ENCODE peak calls at places on chromosomes 12 and 14, in four cellular contexts. One of them, this sample, is unnamed.
A peak's percentile ranks its signal among the peaks of the same experiment; 100 is the strongest.

GRCh38 chr14:39033371-39033770 is 69.7 kb downstream of the SEC23A start:
- DNase-seq in Peyer's patch: no peak
- DNase-seq in left ventricle myocardium inferior: no peak
- DNase-seq in lower lobe of right lung: no peak
- DNase-seq in this sample: no peak

GRCh38 chr14:65225299-65226159 is 123.2 kb upstream of the MAX start:
- DNase-seq in lower lobe of right lung: no peak
- DNase-seq in left ventricle myocardium inferior: no peak
- DNase-seq in Peyer's patch: no peak
- DNase-seq in this sample: no peak

GRCh38 chr14:103695331-103696026 is 19.8 kb downstream of the XRCC3 start:
- DNase-seq in lower lobe of right lung: peak; percentile 26
- DNase-seq in Peyer's patch: peak; percentile 40
- DNase-seq in left ventricle myocardium inferior: no peak
- DNase-seq in this sample: no peak

GRCh38 chr12:88553941-88554658 is 26.2 kb downstream of the KITLG start:
- DNase-seq in lower lobe of right lung: no peak
- DNase-seq in Peyer's patch: no peak
- DNase-seq in left ventricle myocardium inferior: no peak
- DNase-seq in this sample: peak; percentile 71

GRCh38 chr12:94073441-94074051 is 74.8 kb upstream of the PLXNC1 start:
- DNase-seq in Peyer's patch: no peak
- DNase-seq in left ventricle myocardium inferior: peak; percentile 54
- DNase-seq in lower lobe of right lung: no peak
- DNase-seq in this sample: no peak

GRCh38 chr14:85425507-85425906 is 104.4 kb upstream of the FLRT2 start:
- DNase-seq in left ventricle myocardium inferior: no peak
- DNase-seq in lower lobe of right lung: no peak
- DNase-seq in Peyer's patch: no peak
- DNase-seq in this sample: no peak

GRCh38 chr12:46801293-46801692 is 24.5 kb downstream of the SLC38A4 start:
- DNase-seq in left ventricle myocardium inferior: no peak
- DNase-seq in Peyer's patch: no peak
- DNase-seq in lower lobe of right lung: no peak
- DNase-seq in this sample: no peak

GRCh38 chr14:65834812-65835211 is 422.3 kb downstream of the FUT8 start:
- DNase-seq in left ventricle myocardium inferior: no peak
- DNase-seq in Peyer's patch: no peak
- DNase-seq in lower lobe of right lung: no peak
- DNase-seq in this sample: no peak

GRCh38 chr12:32198555-32198954 is 91.9 kb downstream of the BICD1 start:
- DNase-seq in left ventricle myocardium inferior: no peak
- DNase-seq in Peyer's patch: no peak
- DNase-seq in lower lobe of right lung: no peak
- DNase-seq in this sample: no peak

GRCh38 chr12:53538209-53538689 is 31.0 kb upstream of the NPFF start:
- DNase-seq in lower lobe of right lung: no peak
- DNase-seq in Peyer's patch: peak; percentile 62
- DNase-seq in left ventricle myocardium inferior: no peak
- DNase-seq in this sample: peak; percentile 84

GRCh38 chr12:60308366-60309000 is 712.7 kb downstream of the SLC16A7 start:
- DNase-seq in left ventricle myocardium inferior: no peak
- DNase-seq in lower lobe of right lung: no peak
- DNase-seq in Peyer's patch: no peak
- DNase-seq in this sample: peak; percentile 31

GRCh38 chr12:24133385-24133784 is 183.9 kb upstream of the SOX5 start:
- DNase-seq in left ventricle myocardium inferior: no peak
- DNase-seq in lower lobe of right lung: no peak
- DNase-seq in Peyer's patch: no peak
- DNase-seq in this sample: no peak

GRCh38 chr12:108696111-108696995 is 35.0 kb downstream of the CORO1C start:
- DNase-seq in Peyer's patch: no peak
- DNase-seq in left ventricle myocardium inferior: no peak
- DNase-seq in lower lobe of right lung: no peak
- DNase-seq in this sample: peak; percentile 99

GRCh38 chr14:34951286-34951685 is 31.5 kb upstream of the SRP54 start:
- DNase-seq in left ventricle myocardium inferior: no peak
- DNase-seq in Peyer's patch: no peak
- DNase-seq in lower lobe of right lung: no peak
- DNase-seq in this sample: peak; percentile 56

GRCh38 chr12:9319842-9320173 is 111.6 kb upstream of the PZP start:
- DNase-seq in lower lobe of right lung: no peak
- DNase-seq in Peyer's patch: no peak
- DNase-seq in left ventricle myocardium inferior: no peak
- DNase-seq in this sample: no peak

GRCh38 chr12:109134186-109134917 is 18.0 kb downstream of the ACACB start:
- DNase-seq in Peyer's patch: no peak
- DNase-seq in left ventricle myocardium inferior: peak; percentile 58
- DNase-seq in lower lobe of right lung: no peak
- DNase-seq in this sample: peak; percentile 55

GRCh38 chr12:108609535-108610335 is 11.9 kb upstream of the TMEM119 start:
- DNase-seq in Peyer's patch: peak; percentile 75
- DNase-seq in left ventricle myocardium inferior: peak; percentile 81
- DNase-seq in lower lobe of right lung: peak; percentile 58
- DNase-seq in this sample: peak; percentile 80

GRCh38 chr12:26991826-26992225 is 22.4 kb downstream of the TM7SF3 start:
- DNase-seq in Peyer's patch: no peak
- DNase-seq in left ventricle myocardium inferior: no peak
- DNase-seq in lower lobe of right lung: no peak
- DNase-seq in this sample: no peak

GRCh38 chr12:12481636-12482035 is 81.0 kb downstream of the DUSP16 start:
- DNase-seq in lower lobe of right lung: no peak
- DNase-seq in left ventricle myocardium inferior: no peak
- DNase-seq in Peyer's patch: no peak
- DNase-seq in this sample: no peak

GRCh38 chr12:69274861-69275260 is 35.5 kb downstream of the CPSF6 start:
- DNase-seq in Peyer's patch: no peak
- DNase-seq in lower lobe of right lung: no peak
- DNase-seq in left ventricle myocardium inferior: no peak
- DNase-seq in this sample: no peak

GRCh38 chr14:92560106-92560865 is 46.7 kb downstream of the RIN3 start:
- DNase-seq in Peyer's patch: no peak
- DNase-seq in left ventricle myocardium inferior: no peak
- DNase-seq in lower lobe of right lung: no peak
- DNase-seq in this sample: no peak

GRCh38 chr14:64684091-64684490 is 20.1 kb upstream of the PLEKHG3 start:
- DNase-seq in left ventricle myocardium inferior: peak; percentile 65
- DNase-seq in Peyer's patch: peak; percentile 63
- DNase-seq in lower lobe of right lung: no peak
- DNase-seq in this sample: no peak

GRCh38 chr12:2023365-2023764 is 19.1 kb upstream of the DCP1B start:
- DNase-seq in lower lobe of right lung: no peak
- DNase-seq in left ventricle myocardium inferior: no peak
- DNase-seq in Peyer's patch: no peak
- DNase-seq in this sample: no peak

GRCh38 chr12:76375939-76376338 is 27.7 kb upstream of the BBS10 start:
- DNase-seq in Peyer's patch: no peak
- DNase-seq in lower lobe of right lung: no peak
- DNase-seq in left ventricle myocardium inferior: no peak
- DNase-seq in this sample: no peak

GRCh38 chr12:122875590-122876220 is 20.2 kb downstream of the VPS37B start:
- DNase-seq in left ventricle myocardium inferior: no peak
- DNase-seq in lower lobe of right lung: no peak
- DNase-seq in Peyer's patch: peak; percentile 47
- DNase-seq in this sample: no peak

GRCh38 chr12:88255224-88255623 is 113.1 kb downstream of the TMTC3 start:
- DNase-seq in Peyer's patch: no peak
- DNase-seq in lower lobe of right lung: no peak
- DNase-seq in left ventricle myocardium inferior: no peak
- DNase-seq in this sample: no peak

GRCh38 chr14:89401241-89401640 is 15.8 kb downstream of the FOXN3 start:
- DNase-seq in left ventricle myocardium inferior: no peak
- DNase-seq in lower lobe of right lung: no peak
- DNase-seq in Peyer's patch: no peak
- DNase-seq in this sample: no peak

GRCh38 chr12:12837025-12837872 is 24.1 kb downstream of the DDX47 start:
- DNase-seq in left ventricle myocardium inferior: no peak
- DNase-seq in Peyer's patch: peak; percentile 81
- DNase-seq in lower lobe of right lung: no peak
- DNase-seq in this sample: peak; percentile 52

GRCh38 chr14:90698379-90698869 is 117.8 kb downstream of the TTC7B start:
- DNase-seq in left ventricle myocardium inferior: peak; percentile 78
- DNase-seq in lower lobe of right lung: no peak
- DNase-seq in Peyer's patch: peak; percentile 51
- DNase-seq in this sample: no peak

GRCh38 chr12:77537648-77538047 is 293.0 kb upstream of the NAV3 start:
- DNase-seq in Peyer's patch: no peak
- DNase-seq in lower lobe of right lung: no peak
- DNase-seq in left ventricle myocardium inferior: no peak
- DNase-seq in this sample: no peak

GRCh38 chr12:53820503-53820902 is 68.7 kb upstream of the CISTR start:
- DNase-seq in Peyer's patch: no peak
- DNase-seq in lower lobe of right lung: no peak
- DNase-seq in left ventricle myocardium inferior: no peak
- DNase-seq in this sample: no peak

GRCh38 chr12:71719647-71720370 is 33.9 kb downstream of the TMEM19 start:
- DNase-seq in Peyer's patch: no peak
- DNase-seq in left ventricle myocardium inferior: no peak
- DNase-seq in lower lobe of right lung: no peak
- DNase-seq in this sample: no peak

DNA sequence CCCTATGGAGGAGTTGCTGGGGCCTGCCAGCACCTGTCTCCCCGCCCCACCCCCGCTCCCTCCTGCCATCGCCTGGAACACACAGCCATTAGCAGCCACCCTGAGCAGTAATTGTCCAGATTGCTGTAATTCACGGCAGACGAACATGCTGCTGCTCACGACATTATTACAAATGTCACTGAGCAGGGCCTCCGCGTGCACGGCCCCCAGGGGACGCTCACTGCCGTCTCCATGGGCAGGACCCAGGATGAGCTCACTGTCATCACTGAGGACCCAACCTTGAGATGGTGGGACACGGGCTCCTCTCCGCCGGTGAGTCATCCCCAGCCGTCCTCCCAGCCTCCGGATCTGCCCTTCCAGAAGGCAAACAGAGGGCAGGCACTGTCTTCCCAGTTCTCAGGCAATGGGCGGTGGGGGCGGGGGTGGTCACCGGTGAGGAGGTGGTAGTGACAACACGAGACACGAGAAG is 100.4 kb downstream of the RFLNA start:
- DNase-seq in left ventricle myocardium inferior: no peak
- DNase-seq in lower lobe of right lung: no peak
- DNase-seq in Peyer's patch: no peak
- DNase-seq in this sample: no peak
- TF ChIP-seq CTCF in left ventricle myocardium inferior: no peak
- TF ChIP-seq CTCF in lower lobe of right lung: no peak
- TF ChIP-seq CTCF in Peyer's patch: no peak
- TF ChIP-seq CTCF in this sample: no peak

GRCh38 chr14:61561144-61561543 is 134.2 kb upstream of the HIF1A start:
- DNase-seq in Peyer's patch: no peak
- DNase-seq in left ventricle myocardium inferior: no peak
- DNase-seq in lower lobe of right lung: no peak
- DNase-seq in this sample: no peak
- TF ChIP-seq CTCF in Peyer's patch: no peak
- TF ChIP-seq CTCF in left ventricle myocardium inferior: no peak
- TF ChIP-seq CTCF in lower lobe of right lung: no peak
- TF ChIP-seq CTCF in this sample: peak; percentile 48

DNA sequence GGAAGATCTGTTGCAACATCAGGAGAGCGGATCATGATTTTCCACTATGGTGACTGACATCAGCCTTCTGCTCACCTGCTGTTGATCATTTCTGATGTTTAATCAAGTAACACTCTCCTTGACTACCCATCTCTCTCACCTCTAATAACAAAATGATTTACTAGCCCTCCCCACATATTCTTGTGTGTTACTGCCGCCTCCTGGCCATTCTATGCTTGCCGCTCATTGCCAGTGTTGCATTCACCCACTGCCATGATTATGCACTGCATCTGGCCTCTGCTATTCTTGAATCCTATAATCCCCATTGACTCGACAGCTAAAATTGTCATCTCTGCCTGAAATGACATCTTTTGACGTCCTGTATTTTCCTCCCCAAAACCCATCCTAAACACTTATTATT is 113.8 kb downstream of the RERGL start:
- DNase-seq in lower lobe of right lung: no peak
- DNase-seq in left ventricle myocardium inferior: no peak
- DNase-seq in Peyer's patch: no peak
- DNase-seq in this sample: no peak
- TF ChIP-seq CTCF in lower lobe of right lung: no peak
- TF ChIP-seq CTCF in left ventricle myocardium inferior: no peak
- TF ChIP-seq CTCF in Peyer's patch: no peak
- TF ChIP-seq CTCF in this sample: peak; percentile 36

GRCh38 chr14:78222746-78223145 is 52.6 kb downstream of the NRXN3 start:
- DNase-seq in Peyer's patch: no peak
- DNase-seq in left ventricle myocardium inferior: no peak
- DNase-seq in lower lobe of right lung: no peak
- DNase-seq in this sample: no peak

GRCh38 chr14:78228702-78229327 is 58.6 kb downstream of the NRXN3 start:
- DNase-seq in left ventricle myocardium inferior: no peak
- DNase-seq in lower lobe of right lung: no peak
- DNase-seq in Peyer's patch: no peak
- DNase-seq in this sample: no peak

GRCh38 chr14:78232666-78233065 is 62.5 kb downstream of the NRXN3 start:
- DNase-seq in Peyer's patch: no peak
- DNase-seq in lower lobe of right lung: no peak
- DNase-seq in left ventricle myocardium inferior: no peak
- DNase-seq in this sample: no peak

GRCh38 chr14:78227466-78228077 is 57.4 kb downstream of the NRXN3 start:
- DNase-seq in lower lobe of right lung: no peak
- DNase-seq in Peyer's patch: no peak
- DNase-seq in left ventricle myocardium inferior: no peak
- DNase-seq in this sample: no peak
- TF ChIP-seq CTCF in lower lobe of right lung: no peak
- TF ChIP-seq CTCF in Peyer's patch: no peak
- TF ChIP-seq CTCF in left ventricle myocardium inferior: no peak
- TF ChIP-seq CTCF in this sample: no peak

GRCh38 chr14:106489112-106489881 is 962.9 kb downstream of the TMEM121 start:
- DNase-seq in left ventricle myocardium inferior: no peak
- DNase-seq in lower lobe of right lung: no peak
- DNase-seq in Peyer's patch: no peak
- DNase-seq in this sample: no peak

GRCh38 chr14:106490442-106490841 is 964.1 kb downstream of the TMEM121 start:
- DNase-seq in left ventricle myocardium inferior: no peak
- DNase-seq in lower lobe of right lung: no peak
- DNase-seq in Peyer's patch: no peak
- DNase-seq in this sample: no peak

GRCh38 chr14:106488293-106488692 is 961.9 kb downstream of the TMEM121 start:
- DNase-seq in Peyer's patch: no peak
- DNase-seq in lower lobe of right lung: no peak
- DNase-seq in left ventricle myocardium inferior: no peak
- DNase-seq in this sample: no peak

GRCh38 chr14:106493962-106494823 is 967.8 kb downstream of the TMEM121 start:
- DNase-seq in Peyer's patch: no peak
- DNase-seq in left ventricle myocardium inferior: no peak
- DNase-seq in lower lobe of right lung: no peak
- DNase-seq in this sample: no peak

GRCh38 chr14:106491851-106492250 is 965.5 kb downstream of the TMEM121 start:
- DNase-seq in Peyer's patch: peak; percentile 61
- DNase-seq in left ventricle myocardium inferior: no peak
- DNase-seq in lower lobe of right lung: no peak
- DNase-seq in this sample: no peak
- TF ChIP-seq CTCF in Peyer's patch: peak; percentile 11
- TF ChIP-seq CTCF in left ventricle myocardium inferior: no peak
- TF ChIP-seq CTCF in lower lobe of right lung: peak; percentile 36
- TF ChIP-seq CTCF in this sample: peak; percentile 28

GRCh38 chr12:92242917-92243316 is 97.3 kb upstream of the BTG1 start:
- DNase-seq in Peyer's patch: no peak
- DNase-seq in lower lobe of right lung: no peak
- DNase-seq in left ventricle myocardium inferior: no peak
- DNase-seq in this sample: peak; percentile 37

GRCh38 chr12:92248977-92249376 is 103.3 kb upstream of the BTG1 start:
- DNase-seq in Peyer's patch: no peak
- DNase-seq in left ventricle myocardium inferior: no peak
- DNase-seq in lower lobe of right lung: no peak
- DNase-seq in this sample: no peak

GRCh38 chr12:92244036-92244435 is 98.4 kb upstream of the BTG1 start:
- DNase-seq in Peyer's patch: no peak
- DNase-seq in left ventricle myocardium inferior: no peak
- DNase-seq in lower lobe of right lung: no peak
- DNase-seq in this sample: peak; percentile 1
- TF ChIP-seq CTCF in Peyer's patch: no peak
- TF ChIP-seq CTCF in left ventricle myocardium inferior: peak; percentile 42
- TF ChIP-seq CTCF in lower lobe of right lung: no peak
- TF ChIP-seq CTCF in this sample: peak; percentile 1